ENCODE peak calls at places on chromosomes 6 and 20, in six cellular contexts. U is breast epithelium, R is body of pancreas, W is sigmoid colon, D is PC-3, I is left ventricle myocardium inferior. V is an unnamed sample.
A peak's percentile ranks its signal among the peaks of the same experiment; 100 is the strongest.

GRCh38 chr6:163667372-163668060 is 253.0 kb downstream of the QKI start:
- DNase-seq in W (peak; percentile 74), U (no peak), D (no peak), I (no peak), R (no peak), V (no peak)

GRCh38 chr6:108167449-108167903 is 1.7 kb downstream of the NR2E1 start:
- DNase-seq in I (no peak), R (no peak), D (no peak), W (no peak), U (no peak), V (no peak)

GRCh38 chr6:68689910-68690309 is 54.8 kb downstream of the ADGRB3 start:
- DNase-seq in I (no peak), W (no peak), D (no peak), U (no peak), R (no peak), V (no peak)

GRCh38 chr6:110509617-110510231 is 33.3 kb upstream of the SLC22A16 start:
- DNase-seq in U (no peak), D (peak; percentile 94), W (no peak), I (no peak), R (peak; percentile 33), V (no peak)

GRCh38 chr20:3924304-3925112 is 35.3 kb downstream of the PANK2 start:
- DNase-seq in D (no peak), I (peak; percentile 63), W (no peak), U (no peak), R (no peak), V (no peak)

GRCh38 chr6:7292856-7293255 is 20.1 kb downstream of the SSR1 start:
- DNase-seq in I (no peak), D (no peak), R (no peak), U (no peak), W (no peak), V (no peak)

GRCh38 chr20:32478576-32478975 is 106.6 kb downstream of the NOL4L start:
- DNase-seq in R (peak; percentile 9), U (no peak), D (no peak), I (no peak), W (peak; percentile 38), V (no peak)

GRCh38 chr6:127618729-127619128 is 41.8 kb downstream of the C6orf58 start:
- DNase-seq in U (no peak), I (no peak), W (no peak), D (peak; percentile 94), R (no peak), V (no peak)

GRCh38 chr6:135423649-135424128 is 73.9 kb downstream of the AHI1 start:
- DNase-seq in D (peak; percentile 57), R (no peak), I (no peak), W (no peak), U (no peak), V (no peak)

GRCh38 chr20:4633780-4634179 is 87.9 kb upstream of the PRND start:
- DNase-seq in D (peak; percentile 55), U (no peak), I (no peak), R (no peak), W (no peak), V (no peak)

GRCh38 chr6:36839819-36840379 is 655 bp upstream of the CPNE5 start:
- DNase-seq in U (no peak), R (peak; percentile 45), I (peak; percentile 67), W (no peak), D (peak; percentile 22), V (peak; percentile 75)

GRCh38 chr20:26134606-26135005 is 438.0 kb upstream of the ZNF337 start:
- DNase-seq in W (no peak), R (no peak), I (no peak), D (no peak), U (no peak), V (no peak)

GRCh38 chr20:17734374-17734773 is 34.6 kb downstream of the BANF2 start:
- DNase-seq in R (peak; percentile 68), U (no peak), I (no peak), D (no peak), W (no peak), V (no peak)

GRCh38 chr6:7335519-7335918 is 22.5 kb upstream of the SSR1 start:
- DNase-seq in I (no peak), D (no peak), W (no peak), U (no peak), R (no peak), V (no peak)

GRCh38 chr6:157328108-157328692 is 4.9 kb upstream of the TMEM242 start:
- DNase-seq in U (no peak), R (no peak), W (no peak), D (peak; percentile 63), I (no peak), V (no peak)

GRCh38 chr6:150418825-150419594 is 50.2 kb downstream of the IYD start:
- DNase-seq in U (no peak), W (peak; percentile 76), I (peak; percentile 71), R (peak; percentile 64), D (peak; percentile 59), V (peak; percentile 57)

GRCh38 chr6:105401247-105402089 is 1.4 kb downstream of the PREP start:
- DNase-seq in R (no peak), U (no peak), W (no peak), I (no peak), D (no peak), V (no peak)

GRCh38 chr20:33372993-33373441 is 28.3 kb downstream of the CDK5RAP1 start:
- DNase-seq in D (no peak), W (no peak), U (no peak), I (no peak), R (no peak), V (no peak)

GRCh38 chr6:46521464-46521971 is 30.3 kb upstream of the RCAN2 start:
- DNase-seq in W (no peak), U (no peak), I (no peak), R (no peak), D (no peak), V (no peak)

GRCh38 chr20:37517371-37517748 is 3.7 kb upstream of the NNAT start:
- DNase-seq in U (no peak), D (no peak), I (no peak), W (no peak), R (no peak), V (no peak)

GRCh38 chr6:56652231-56652630 is 9.5 kb upstream of the DST start:
- DNase-seq in U (no peak), W (no peak), I (no peak), R (no peak), D (peak; percentile 74), V (no peak)

GRCh38 chr20:37875776-37876175 is 27.2 kb upstream of the VSTM2L start:
- DNase-seq in R (no peak), D (no peak), I (no peak), W (no peak), U (no peak), V (no peak)

GRCh38 chr20:46040902-46041535 is 12.0 kb downstream of the SLC12A5 start:
- DNase-seq in W (no peak), D (peak; percentile 67), U (no peak), I (no peak), R (no peak), V (no peak)

DNA sequence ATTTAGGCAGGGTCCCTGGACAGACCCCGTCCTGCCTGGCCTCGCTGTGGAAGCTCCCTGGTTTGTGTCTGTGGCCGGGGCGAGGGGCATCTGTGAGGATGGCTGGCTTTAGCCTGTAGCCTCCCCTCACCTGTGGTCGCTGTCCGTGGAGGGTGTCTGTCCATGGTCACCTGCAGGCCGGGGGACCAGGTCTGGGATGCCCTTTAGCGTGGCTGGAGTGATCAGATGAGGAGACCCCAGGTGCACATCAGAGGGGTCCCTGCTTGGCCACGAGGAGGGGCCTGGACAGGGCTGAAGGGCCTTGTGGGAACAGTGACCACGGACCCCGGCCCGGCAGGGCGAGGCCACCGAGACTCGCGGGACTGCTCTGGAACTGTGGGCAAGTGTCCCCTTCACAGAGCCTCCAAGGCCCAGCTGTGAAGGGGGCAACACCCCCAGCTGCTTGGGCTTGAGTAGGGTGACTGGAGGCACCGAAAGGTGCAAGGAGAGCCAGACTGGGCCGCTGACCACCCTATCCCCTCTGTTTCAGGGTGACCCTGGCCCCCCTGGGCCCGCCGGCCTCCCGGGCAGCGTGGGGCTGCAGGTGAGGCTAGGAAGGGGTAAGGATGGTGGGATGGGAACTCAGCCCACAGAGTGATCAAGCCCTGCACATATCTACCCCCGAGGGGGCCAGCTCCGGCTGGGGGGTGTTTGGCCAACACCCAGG is 8.6 kb downstream of the COL9A3 start:
- DNase-seq in R (no peak), D (no peak), U (no peak), I (no peak), W (no peak), V (no peak)
- H3K4me3 ChIP-seq in R (no peak overlapping the region), D (no peak overlapping the region), U (no peak overlapping the region), I (no peak overlapping the region), W (peak overlapping the region; percentile 31), V (no peak overlapping the region)

DNA sequence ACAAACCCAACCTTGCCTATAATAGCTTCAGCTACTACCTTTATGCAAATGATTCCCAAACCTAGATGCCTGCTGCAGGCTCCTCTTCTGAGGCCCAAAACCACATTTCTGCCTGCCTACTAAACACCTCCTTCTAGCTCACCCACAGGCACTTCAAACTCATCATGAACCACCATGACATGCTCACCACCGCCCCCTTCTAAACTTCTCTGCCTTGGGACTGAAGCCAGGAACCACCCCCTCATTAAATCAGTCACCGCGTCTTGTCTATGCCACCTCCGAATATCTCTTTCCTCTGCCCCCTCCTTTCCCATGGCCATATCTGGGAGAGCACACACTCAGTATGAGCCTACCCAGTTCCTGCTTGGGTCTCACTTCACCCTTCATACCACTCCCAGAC is 101.2 kb downstream of the SNAP25 start:
- DNase-seq in U (no peak), I (no peak), R (no peak), D (no peak), W (no peak), V (no peak)
- H3K27ac ChIP-seq in U (no peak overlapping the region), I (no peak overlapping the region), R (no peak overlapping the region), D (no peak overlapping the region), W (no peak overlapping the region), V (no peak overlapping the region)

DNA sequence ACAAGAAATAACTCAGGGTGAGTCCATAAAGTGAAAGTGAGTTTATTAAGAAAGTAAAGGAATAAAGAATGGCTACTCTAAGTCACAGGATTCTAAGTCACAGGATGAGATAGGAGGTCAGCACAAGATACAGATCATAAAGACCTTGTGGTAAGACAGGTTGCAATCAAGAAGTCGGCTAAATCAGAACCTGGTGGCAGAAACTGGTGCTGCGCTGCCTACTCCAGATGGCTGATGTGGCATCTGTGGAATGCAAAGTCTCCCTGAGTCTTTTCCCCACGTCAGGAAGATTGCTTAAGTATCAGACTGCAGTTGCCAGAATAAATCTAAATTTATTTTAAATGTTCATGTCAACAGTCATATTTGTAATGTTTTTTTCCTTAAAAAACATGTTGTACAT is 10.7 kb upstream of the KCNK15 start:
- DNase-seq in I (no peak), W (no peak), U (no peak), D (peak; percentile 73), R (no peak), V (peak; percentile 34)
- TF ChIP-seq CTCF in I (no peak), W (no peak), U (no peak), D (peak; percentile 49), R (no peak), V (peak; percentile 34)

GRCh38 chr6:26187981-26188635 is 100.9 kb downstream of the HFE start:
- DNase-seq in U (no peak), R (peak; percentile 27), W (no peak), I (no peak), D (no peak), V (no peak)

GRCh38 chr6:26185802-26186201 is 98.6 kb downstream of the HFE start:
- DNase-seq in W (no peak), U (no peak), D (no peak), R (no peak), I (no peak), V (no peak)

GRCh38 chr6:26185004-26185403 is 97.8 kb downstream of the HFE start:
- DNase-seq in R (no peak), W (no peak), I (no peak), D (no peak), U (no peak), V (no peak)

GRCh38 chr6:26187292-26187691 is 100.1 kb downstream of the HFE start:
- DNase-seq in I (no peak), R (no peak), U (no peak), D (no peak), W (no peak), V (no peak)

GRCh38 chr6:26186652-26187051 is 99.4 kb downstream of the HFE start:
- DNase-seq in R (no peak), I (no peak), U (no peak), W (no peak), D (no peak), V (no peak)
- H3K4me3 ChIP-seq in R (no peak overlapping the region), I (no peak overlapping the region), U (no peak overlapping the region), W (no peak overlapping the region), D (no peak overlapping the region), V (no peak overlapping the region)

V was measured in WERI-Rb-1.